ENCODE peak calls at places on chromosomes 1 and 21, in nine cellular contexts. B is KG1, F is T-cell, R is astrocyte of the hippocampus, E is cardiac fibroblast, S is non-pigmented ciliary epithelial cell, O is heart left ventricle, Z is RCC 7860, G is AG08395. Q is an unnamed sample.

GRCh38 chr1:43688594-43689000 is 18.7 kb upstream of the ST3GAL3 start:
- DNase-seq in O (no peak), G (peak), Z (peak), E (peak), B (no peak), R (peak), S (peak), F (no peak), Q (no peak)

GRCh38 chr1:118928739-118929554 is 59.2 kb downstream of the TBX15 start:
- DNase-seq in S (no peak), G (no peak), O (no peak), B (no peak), Z (peak), R (peak), E (peak), F (no peak), Q (no peak)

GRCh38 chr21:41367598-41368360 is 6.0 kb downstream of the MX2 start:
- DNase-seq in S (no peak), G (no peak), E (no peak), O (peak), R (no peak), F (no peak), Z (no peak), B (no peak), Q (no peak)

GRCh38 chr1:226975259-226975908 is 35.3 kb downstream of the COQ8A start:
- DNase-seq in R (peak), B (no peak), S (no peak), Z (no peak), F (no peak), O (no peak), E (no peak), G (no peak), Q (no peak)

GRCh38 chr1:1910033-1910465 is 5.0 kb upstream of the CALML6 start:
- DNase-seq in F (no peak), G (no peak), S (no peak), B (no peak), R (no peak), Z (no peak), O (no peak), E (no peak), Q (no peak)

GRCh38 chr1:14136152-14136763 is 436.3 kb downstream of the PRDM2 start:
- DNase-seq in B (no peak), R (no peak), O (no peak), Z (no peak), F (no peak), S (no peak), G (no peak), E (no peak), Q (no peak)

GRCh38 chr1:234519506-234519905 is 40.5 kb upstream of the TARBP1 start:
- DNase-seq in E (no peak), R (no peak), O (no peak), Z (no peak), B (no peak), G (no peak), S (no peak), F (no peak), Q (no peak)

GRCh38 chr1:99548924-99549605 is 96.8 kb upstream of the PALMD start:
- DNase-seq in B (no peak), R (peak), G (no peak), S (no peak), E (peak), F (no peak), O (no peak), Z (no peak), Q (no peak)

GRCh38 chr1:24992761-24993211 is 62.7 kb upstream of the RUNX3 start:
- DNase-seq in G (no peak), E (no peak), F (peak), B (no peak), S (no peak), Z (no peak), O (no peak), R (no peak), Q (peak)

GRCh38 chr1:50329332-50329932 is 93.8 kb downstream of the DMRTA2 start:
- DNase-seq in S (no peak), G (no peak), F (no peak), B (no peak), O (no peak), E (no peak), R (no peak), Z (no peak), Q (no peak)

GRCh38 chr21:42830456-42831455 is 48.6 kb downstream of the WDR4 start:
- DNase-seq in R (no peak), B (no peak), G (no peak), O (no peak), E (no peak), F (peak), S (no peak), Z (no peak), Q (no peak)

GRCh38 chr1:18192974-18193373 is 85.4 kb downstream of the IGSF21 start:
- DNase-seq in R (no peak), O (no peak), G (no peak), S (no peak), E (no peak), Z (no peak), F (no peak), B (no peak), Q (no peak)

GRCh38 chr1:208100906-208101305 is 143.3 kb downstream of the PLXNA2 start:
- DNase-seq in B (no peak), O (no peak), F (no peak), G (no peak), R (no peak), S (peak), Z (no peak), E (peak), Q (no peak)

GRCh38 chr1:77759090-77760028 is at the start of gene USP33:
- DNase-seq in R (peak), O (peak), G (peak), Z (peak), S (no peak), F (peak), B (peak), E (peak), Q (peak)

GRCh38 chr1:229180161-229180560 is 90.8 kb upstream of the RAB4A start:
- DNase-seq in G (no peak), F (no peak), S (no peak), Z (no peak), R (no peak), O (no peak), B (no peak), E (no peak), Q (no peak)

GRCh38 chr21:42194863-42195262 is 24.1 kb upstream of the ABCG1 start:
- DNase-seq in G (no peak), R (no peak), E (no peak), B (no peak), Z (no peak), F (no peak), S (no peak), O (no peak), Q (no peak)

GRCh38 chr1:19979494-19979977 is at the start of gene PLA2G2A:
- DNase-seq in G (no peak), S (no peak), R (no peak), B (no peak), E (peak), Z (no peak), F (no peak), O (no peak), Q (no peak)

GRCh38 chr1:202143768-202144509 is 598 bp downstream of the ARL8A start:
- DNase-seq in S (no peak), E (peak), Z (no peak), G (peak), B (peak), F (no peak), O (peak), R (peak), Q (no peak)

GRCh38 chr1:93519196-93519825 is 71.4 kb downstream of the FNBP1L start:
- DNase-seq in R (no peak), F (no peak), G (no peak), B (no peak), S (no peak), O (no peak), Z (peak), E (peak), Q (no peak)

GRCh38 chr1:1550591-1551432 is 10.4 kb upstream of the TMEM240 start:
- DNase-seq in B (no peak), E (peak), O (no peak), G (peak), R (peak), Z (no peak), S (no peak), F (no peak), Q (no peak)

GRCh38 chr1:156893048-156893953 is at the start of gene PEAR1:
- DNase-seq in O (peak), B (no peak), E (peak), R (peak), G (no peak), S (no peak), Z (no peak), F (peak), Q (no peak)

GRCh38 chr21:15071012-15071411 is 6.2 kb upstream of the NRIP1 start:
- DNase-seq in B (no peak), F (no peak), E (no peak), S (no peak), R (no peak), O (no peak), G (no peak), Z (no peak), Q (no peak)

GRCh38 chr1:20997602-20998235 is 179.0 kb downstream of the EIF4G3 start:
- DNase-seq in R (no peak), S (no peak), B (no peak), G (no peak), Z (no peak), E (no peak), F (no peak), O (no peak), Q (no peak)

GRCh38 chr1:222387020-222387816 is 160.7 kb downstream of the HHIPL2 start:
- DNase-seq in R (no peak), Z (no peak), G (no peak), E (no peak), F (no peak), S (no peak), O (no peak), B (no peak), Q (no peak)

GRCh38 chr1:16440150-16440479 is 409 bp upstream of the NECAP2 start:
- DNase-seq in G (peak), R (no peak), B (no peak), Z (no peak), S (no peak), E (no peak), F (no peak), O (peak), Q (no peak)

GRCh38 chr1:149896589-149896988 is 2.8 kb upstream of the BOLA1 start:
- DNase-seq in E (no peak), S (no peak), Z (no peak), R (no peak), G (no peak), O (no peak), B (no peak), F (no peak), Q (no peak)

GRCh38 chr1:221611930-221612777 is 129.7 kb downstream of the DUSP10 start:
- DNase-seq in O (peak), B (no peak), F (no peak), G (peak), R (peak), E (peak), Z (peak), S (peak), Q (no peak)

GRCh38 chr1:15923241-15923640 is 52.7 kb downstream of the ZBTB17 start:
- DNase-seq in F (no peak), Z (peak), R (peak), B (no peak), O (no peak), E (peak), G (no peak), S (peak), Q (no peak)

GRCh38 chr1:171736204-171736603 is 5.7 kb downstream of the VAMP4 start:
- DNase-seq in O (no peak), F (no peak), Z (no peak), S (no peak), R (no peak), B (no peak), G (no peak), E (no peak), Q (no peak)

GRCh38 chr21:17726047-17726446 is 93.1 kb downstream of the C21orf91 start:
- DNase-seq in E (no peak), G (peak), S (no peak), B (no peak), Z (no peak), F (no peak), R (no peak), O (no peak), Q (no peak)